ENCODE peak calls at places on chromosomes 13 and 19, in four cellular contexts. One of them, this sample, is unnamed.

GRCh38 chr13:106418556-106418955 is 116.9 kb downstream of the EFNB2 start:
- DNase-seq in thoracic aorta: no peak
- DNase-seq in left ventricle myocardium inferior: no peak
- DNase-seq in A549: no peak
- DNase-seq in this sample: no peak

GRCh38 chr19:1183543-1184172 is 9.6 kb upstream of the SBNO2 start:
- DNase-seq in A549: peak; percentile 81
- DNase-seq in left ventricle myocardium inferior: no peak
- DNase-seq in thoracic aorta: no peak
- DNase-seq in this sample: peak; percentile 73

GRCh38 chr19:51064534-51065220 is at the start of gene KLK13:
- DNase-seq in thoracic aorta: no peak
- DNase-seq in left ventricle myocardium inferior: peak; percentile 34
- DNase-seq in A549: peak; percentile 44
- DNase-seq in this sample: peak; percentile 88

GRCh38 chr13:42497798-42498197 is 76.2 kb upstream of the TNFSF11 start:
- DNase-seq in thoracic aorta: no peak
- DNase-seq in left ventricle myocardium inferior: no peak
- DNase-seq in A549: no peak
- DNase-seq in this sample: no peak

GRCh38 chr19:55087542-55087935 is 11.9 kb downstream of the EPS8L1 start:
- DNase-seq in left ventricle myocardium inferior: no peak
- DNase-seq in thoracic aorta: no peak
- DNase-seq in A549: no peak
- DNase-seq in this sample: no peak

GRCh38 chr19:42114412-42114811 is 17.8 kb downstream of the POU2F2 start:
- DNase-seq in thoracic aorta: no peak
- DNase-seq in A549: no peak
- DNase-seq in left ventricle myocardium inferior: no peak
- DNase-seq in this sample: peak; percentile 60

GRCh38 chr13:23915308-23915707 is 18.0 kb upstream of the C1QTNF9B start:
- DNase-seq in left ventricle myocardium inferior: no peak
- DNase-seq in thoracic aorta: no peak
- DNase-seq in A549: no peak
- DNase-seq in this sample: no peak

GRCh38 chr19:15444505-15445226 is 5.1 kb downstream of the WIZ start:
- DNase-seq in left ventricle myocardium inferior: no peak
- DNase-seq in A549: no peak
- DNase-seq in thoracic aorta: no peak
- DNase-seq in this sample: no peak

GRCh38 chr13:113758651-113759524 is at the start of gene TMEM255B:
- DNase-seq in left ventricle myocardium inferior: peak; percentile 89
- DNase-seq in thoracic aorta: peak; percentile 49
- DNase-seq in A549: peak; percentile 88
- DNase-seq in this sample: peak; percentile 95

GRCh38 chr13:24251525-24251924 is 57.9 kb upstream of the C1QTNF9 start:
- DNase-seq in left ventricle myocardium inferior: no peak
- DNase-seq in A549: no peak
- DNase-seq in thoracic aorta: no peak
- DNase-seq in this sample: no peak

GRCh38 chr19:22426901-22427300 is 4.8 kb upstream of the ZNF98 start:
- DNase-seq in A549: no peak
- DNase-seq in left ventricle myocardium inferior: no peak
- DNase-seq in thoracic aorta: no peak
- DNase-seq in this sample: no peak

GRCh38 chr13:20128459-20128927 is 32.4 kb downstream of the GJA3 start:
- DNase-seq in thoracic aorta: no peak
- DNase-seq in left ventricle myocardium inferior: no peak
- DNase-seq in A549: no peak
- DNase-seq in this sample: peak; percentile 72

GRCh38 chr13:107864543-107865460 is 350.5 kb downstream of the LIG4 start:
- DNase-seq in left ventricle myocardium inferior: no peak
- DNase-seq in thoracic aorta: no peak
- DNase-seq in A549: no peak
- DNase-seq in this sample: peak; percentile 79

GRCh38 chr13:72953391-72953960 is 105.3 kb upstream of the KLF5 start:
- DNase-seq in A549: no peak
- DNase-seq in thoracic aorta: no peak
- DNase-seq in left ventricle myocardium inferior: no peak
- DNase-seq in this sample: no peak

GRCh38 chr13:104875008-104875762 is 1660.3 kb downstream of the EFNB2 start:
- DNase-seq in A549: no peak
- DNase-seq in thoracic aorta: no peak
- DNase-seq in left ventricle myocardium inferior: no peak
- DNase-seq in this sample: no peak

GRCh38 chr19:21638776-21639175 is 128.6 kb downstream of the ZNF100 start:
- DNase-seq in A549: no peak
- DNase-seq in left ventricle myocardium inferior: no peak
- DNase-seq in thoracic aorta: no peak
- DNase-seq in this sample: no peak

GRCh38 chr13:28658539-28658795 is 463 bp upstream of the POMP start:
- DNase-seq in A549: no peak
- DNase-seq in left ventricle myocardium inferior: no peak
- DNase-seq in thoracic aorta: no peak
- DNase-seq in this sample: no peak

GRCh38 chr13:32010137-32010536 is 21.4 kb upstream of the FRY start:
- DNase-seq in thoracic aorta: no peak
- DNase-seq in left ventricle myocardium inferior: no peak
- DNase-seq in A549: no peak
- DNase-seq in this sample: no peak

GRCh38 chr13:43132228-43132627 is 108.8 kb downstream of the DNAJC15 start:
- DNase-seq in left ventricle myocardium inferior: no peak
- DNase-seq in thoracic aorta: no peak
- DNase-seq in A549: peak; percentile 19
- DNase-seq in this sample: peak; percentile 87

GRCh38 chr19:963401-964022 is 20.6 kb upstream of the WDR18 start:
- DNase-seq in A549: no peak
- DNase-seq in left ventricle myocardium inferior: no peak
- DNase-seq in thoracic aorta: no peak
- DNase-seq in this sample: no peak

GRCh38 chr19:23957660-23958281 is 43.1 kb downstream of the ZNF726 start:
- DNase-seq in left ventricle myocardium inferior: no peak
- DNase-seq in thoracic aorta: no peak
- DNase-seq in A549: no peak
- DNase-seq in this sample: no peak

GRCh38 chr13:57630661-57631606 is 610 bp upstream of the PCDH17 start:
- DNase-seq in thoracic aorta: no peak
- DNase-seq in A549: no peak
- DNase-seq in left ventricle myocardium inferior: no peak
- DNase-seq in this sample: peak; percentile 57

GRCh38 chr13:105804561-105805190 is 730.8 kb downstream of the EFNB2 start:
- DNase-seq in left ventricle myocardium inferior: no peak
- DNase-seq in thoracic aorta: no peak
- DNase-seq in A549: no peak
- DNase-seq in this sample: no peak

GRCh38 chr19:18044825-18045304 is 36.9 kb downstream of the ARRDC2 start:
- DNase-seq in left ventricle myocardium inferior: peak; percentile 74
- DNase-seq in A549: no peak
- DNase-seq in thoracic aorta: no peak
- DNase-seq in this sample: peak; percentile 75

GRCh38 chr13:40875048-40875447 is 85.6 kb downstream of the SLC25A15 start:
- DNase-seq in thoracic aorta: no peak
- DNase-seq in left ventricle myocardium inferior: no peak
- DNase-seq in A549: no peak
- DNase-seq in this sample: no peak

GRCh38 chr13:93116809-93117208 is 109.8 kb upstream of the GPC6 start:
- DNase-seq in A549: no peak
- DNase-seq in thoracic aorta: no peak
- DNase-seq in left ventricle myocardium inferior: no peak
- DNase-seq in this sample: no peak

GRCh38 chr13:76762731-76763130 is 123.5 kb downstream of the KCTD12 start:
- DNase-seq in A549: no peak
- DNase-seq in thoracic aorta: no peak
- DNase-seq in left ventricle myocardium inferior: no peak
- DNase-seq in this sample: no peak

GRCh38 chr19:12873891-12874745 is 7.1 kb downstream of the DNASE2 start:
- DNase-seq in A549: no peak
- DNase-seq in thoracic aorta: no peak
- DNase-seq in left ventricle myocardium inferior: no peak
- DNase-seq in this sample: no peak

GRCh38 chr13:33544308-33544707 is 258.8 kb upstream of the STARD13 start:
- DNase-seq in left ventricle myocardium inferior: no peak
- DNase-seq in A549: no peak
- DNase-seq in thoracic aorta: no peak
- DNase-seq in this sample: no peak

GRCh38 chr13:30002577-30002976 is 152.2 kb upstream of the UBL3 start:
- DNase-seq in left ventricle myocardium inferior: no peak
- DNase-seq in thoracic aorta: no peak
- DNase-seq in A549: no peak
- DNase-seq in this sample: no peak

GRCh38 chr13:75541287-75541686 is 3.6 kb upstream of the COMMD6 start:
- DNase-seq in thoracic aorta: no peak
- DNase-seq in A549: no peak
- DNase-seq in left ventricle myocardium inferior: no peak
- DNase-seq in this sample: no peak

GRCh38 chr13:66414196-66414800 is 815.8 kb downstream of the PCDH9 start:
- DNase-seq in thoracic aorta: no peak
- DNase-seq in A549: no peak
- DNase-seq in left ventricle myocardium inferior: no peak
- DNase-seq in this sample: no peak

GRCh38 chr13:87884874-87885273 is 213.7 kb downstream of the SLITRK5 start:
- DNase-seq in left ventricle myocardium inferior: no peak
- DNase-seq in thoracic aorta: no peak
- DNase-seq in A549: no peak
- DNase-seq in this sample: peak; percentile 65

GRCh38 chr19:7596191-7596937 is 701 bp downstream of the CAMSAP3 start:
- DNase-seq in thoracic aorta: no peak
- DNase-seq in left ventricle myocardium inferior: no peak
- DNase-seq in A549: no peak
- DNase-seq in this sample: no peak
- H3K27ac ChIP-seq in thoracic aorta: no peak overlapping the region
- H3K27ac ChIP-seq in left ventricle myocardium inferior: no peak overlapping the region
- H3K27ac ChIP-seq in A549: peak overlapping the region; percentile 91
- H3K27ac ChIP-seq in this sample: no peak overlapping the region

DNA sequence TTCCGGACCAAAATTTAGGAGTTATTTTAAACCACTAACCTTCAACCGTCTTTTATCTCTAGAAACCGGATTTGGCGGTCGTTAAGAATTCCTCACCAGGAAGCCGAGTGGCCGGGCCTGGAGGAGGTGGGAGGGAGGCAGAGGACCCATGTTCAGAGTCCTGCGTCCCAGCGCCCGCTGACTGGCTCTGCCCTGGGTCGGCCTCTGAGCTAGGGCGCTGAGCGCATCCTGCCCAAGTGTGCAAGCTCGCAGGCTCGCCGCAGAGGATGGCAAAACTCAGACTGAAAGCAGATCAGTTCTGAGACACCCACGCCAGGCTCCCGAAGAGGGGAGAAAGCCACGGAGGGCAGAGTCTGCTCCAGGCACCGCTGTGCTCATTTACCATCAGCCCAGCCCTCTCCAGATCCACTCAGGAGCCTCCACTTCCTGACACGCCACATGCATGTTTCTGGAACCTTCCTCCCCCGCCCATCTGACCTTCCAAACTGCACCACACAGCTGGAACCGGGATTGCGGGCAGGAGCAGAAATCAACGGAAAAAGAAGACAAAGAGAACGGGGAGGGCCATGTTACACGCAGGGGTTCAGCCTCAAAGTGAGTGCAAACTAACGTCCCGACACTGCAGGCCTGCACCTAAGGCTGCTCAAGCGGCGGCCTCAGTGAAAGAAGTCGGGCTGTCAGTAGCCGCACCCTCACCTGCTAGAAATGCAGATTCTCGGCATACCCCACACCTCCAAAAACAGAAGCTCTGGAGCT is 8.2 kb downstream of the COL4A1 start:
- DNase-seq in thoracic aorta: no peak
- DNase-seq in A549: no peak
- DNase-seq in left ventricle myocardium inferior: no peak
- DNase-seq in this sample: peak; percentile 76
- H3K4me3 ChIP-seq in thoracic aorta: peak overlapping the region; percentile 63
- H3K4me3 ChIP-seq in A549: no peak overlapping the region
- H3K4me3 ChIP-seq in left ventricle myocardium inferior: peak overlapping the region; percentile 53
- H3K4me3 ChIP-seq in this sample: no peak overlapping the region

GRCh38 chr13:26499209-26499601 is 58.3 kb upstream of the WASF3 start:
- DNase-seq in left ventricle myocardium inferior: no peak
- DNase-seq in thoracic aorta: no peak
- DNase-seq in A549: no peak
- DNase-seq in this sample: no peak
- TF ChIP-seq CTCF in left ventricle myocardium inferior: no peak
- TF ChIP-seq CTCF in thoracic aorta: no peak
- TF ChIP-seq CTCF in A549: no peak
- TF ChIP-seq CTCF in this sample: no peak

GRCh38 chr19:38675611-38676010 is 28.2 kb downstream of the ACTN4 start:
- DNase-seq in thoracic aorta: no peak
- DNase-seq in A549: no peak
- DNase-seq in left ventricle myocardium inferior: no peak
- DNase-seq in this sample: no peak

GRCh38 chr19:38673030-38673429 is 25.6 kb downstream of the ACTN4 start:
- DNase-seq in A549: no peak
- DNase-seq in thoracic aorta: no peak
- DNase-seq in left ventricle myocardium inferior: no peak
- DNase-seq in this sample: no peak

GRCh38 chr19:38676878-38677646 is 29.6 kb downstream of the ACTN4 start:
- DNase-seq in left ventricle myocardium inferior: no peak
- DNase-seq in thoracic aorta: no peak
- DNase-seq in A549: no peak
- DNase-seq in this sample: no peak

GRCh38 chr19:38676023-38676877 is 28.8 kb downstream of the ACTN4 start:
- DNase-seq in A549: no peak
- DNase-seq in thoracic aorta: no peak
- DNase-seq in left ventricle myocardium inferior: no peak
- DNase-seq in this sample: no peak

GRCh38 chr19:38674388-38675133 is 27.1 kb downstream of the ACTN4 start:
- DNase-seq in thoracic aorta: no peak
- DNase-seq in left ventricle myocardium inferior: no peak
- DNase-seq in A549: no peak
- DNase-seq in this sample: no peak
- H3K27ac ChIP-seq in thoracic aorta: peak overlapping the region; percentile 86
- H3K27ac ChIP-seq in left ventricle myocardium inferior: peak overlapping the region; percentile 91
- H3K27ac ChIP-seq in A549: peak overlapping the region; percentile 93
- H3K27ac ChIP-seq in this sample: no peak overlapping the region

GRCh38 chr13:78121001-78121400 is 202.4 kb upstream of the EDNRB start:
- DNase-seq in left ventricle myocardium inferior: no peak
- DNase-seq in A549: no peak
- DNase-seq in thoracic aorta: no peak
- DNase-seq in this sample: no peak
- H3K4me3 ChIP-seq in left ventricle myocardium inferior: no peak overlapping the region
- H3K4me3 ChIP-seq in A549: no peak overlapping the region
- H3K4me3 ChIP-seq in thoracic aorta: no peak overlapping the region
- H3K4me3 ChIP-seq in this sample: no peak overlapping the region

GRCh38 chr13:37473035-37473434 is 125.5 kb downstream of the POSTN start:
- DNase-seq in left ventricle myocardium inferior: no peak
- DNase-seq in thoracic aorta: no peak
- DNase-seq in A549: no peak
- DNase-seq in this sample: peak; percentile 61
- TF ChIP-seq CTCF in left ventricle myocardium inferior: no peak
- TF ChIP-seq CTCF in thoracic aorta: no peak
- TF ChIP-seq CTCF in A549: no peak
- TF ChIP-seq CTCF in this sample: peak; percentile 68